ENCODE peak calls at places on chromosome 20, in five cellular contexts. R, F, A, S and O are unnamed samples.
A peak's percentile ranks its signal among the peaks of the same experiment; 100 is the strongest.

GRCh38 chr20:4603724-4604123 is 118.0 kb upstream of the PRND start:
- DNase-seq in R (no peak), F (no peak), A (no peak), S (no peak), O (no peak)

GRCh38 chr20:62737271-62737761 is 28.7 kb downstream of the NTSR1 start:
- DNase-seq in R (no peak), F (no peak), A (no peak), S (no peak), O (no peak)

GRCh38 chr20:24678351-24679106 is 209.1 kb downstream of the SYNDIG1 start:
- DNase-seq in R (no peak), F (no peak), A (no peak), S (no peak), O (no peak)

GRCh38 chr20:45293041-45294002 is 13.3 kb upstream of the RBPJL start:
- DNase-seq in R (peak; percentile 69), F (peak; percentile 91), A (peak; percentile 17), S (peak; percentile 64), O (peak; percentile 94)

GRCh38 chr20:4855097-4855496 is 133.4 kb downstream of the PRND start:
- DNase-seq in R (no peak), F (no peak), A (no peak), S (no peak), O (no peak)

GRCh38 chr20:22576273-22576672 is 8.1 kb downstream of the FOXA2 start:
- DNase-seq in R (no peak), F (no peak), A (no peak), S (no peak), O (no peak)

GRCh38 chr20:3635346-3635745 is 27.9 kb downstream of the GFRA4 start:
- DNase-seq in R (no peak), F (no peak), A (no peak), S (no peak), O (no peak)

GRCh38 chr20:37958856-37959255 is 55.9 kb downstream of the VSTM2L start:
- DNase-seq in R (no peak), F (no peak), A (no peak), S (no peak), O (no peak)

GRCh38 chr20:57186192-57186591 is 80.2 kb downstream of the BMP7 start:
- DNase-seq in R (no peak), F (no peak), A (no peak), S (no peak), O (no peak)

GRCh38 chr20:43925786-43926185 is 11.1 kb downstream of the TOX2 start:
- DNase-seq in R (no peak), F (peak; percentile 31), A (no peak), S (no peak), O (no peak)

GRCh38 chr20:44004306-44004915 is 89.8 kb downstream of the TOX2 start:
- DNase-seq in R (no peak), F (no peak), A (no peak), S (no peak), O (no peak)

GRCh38 chr20:7596541-7596940 is 343.7 kb downstream of the HAO1 start:
- DNase-seq in R (no peak), F (no peak), A (no peak), S (no peak), O (no peak)

GRCh38 chr20:57661201-57662027 is 41.2 kb upstream of the ZBP1 start:
- DNase-seq in R (no peak), F (no peak), A (no peak), S (no peak), O (no peak)

GRCh38 chr20:22453244-22454080 is 130.9 kb downstream of the FOXA2 start:
- DNase-seq in R (peak; percentile 35), F (no peak), A (peak; percentile 1), S (no peak), O (no peak)

GRCh38 chr20:43448748-43449535 is 8.8 kb upstream of the SRSF6 start:
- DNase-seq in R (peak; percentile 36), F (peak; percentile 47), A (peak; percentile 16), S (peak; percentile 6), O (peak; percentile 33)

GRCh38 chr20:45406260-45407066 is 1.6 kb upstream of the DBNDD2 start:
- DNase-seq in R (peak; percentile 50), F (peak; percentile 71), A (no peak), S (peak; percentile 29), O (peak; percentile 60)

GRCh38 chr20:9088556-9088955 is 19.7 kb downstream of the PLCB4 start:
- DNase-seq in R (no peak), F (no peak), A (no peak), S (no peak), O (no peak)

GRCh38 chr20:49259284-49259683 is 18.6 kb downstream of the ZNFX1 start:
- DNase-seq in R (no peak), F (no peak), A (no peak), S (no peak), O (no peak)

GRCh38 chr20:22805219-22805618 is 220.8 kb upstream of the FOXA2 start:
- DNase-seq in R (peak; percentile 60), F (no peak), A (peak; percentile 6), S (no peak), O (no peak)

GRCh38 chr20:4795394-4795793 is 73.7 kb downstream of the PRND start:
- DNase-seq in R (peak; percentile 72), F (peak; percentile 65), A (peak; percentile 39), S (no peak), O (no peak)

GRCh38 chr20:17971571-17972013 is 2.8 kb downstream of the MGME1 start:
- DNase-seq in R (peak; percentile 58), F (no peak), A (no peak), S (no peak), O (no peak)

GRCh38 chr20:51326241-51326819 is 216.2 kb downstream of the NFATC2 start:
- DNase-seq in R (peak; percentile 12), F (peak; percentile 64), A (no peak), S (no peak), O (no peak)

GRCh38 chr20:63208346-63208924 is 7.5 kb downstream of the YTHDF1 start:
- DNase-seq in R (no peak), F (no peak), A (no peak), S (no peak), O (no peak)

GRCh38 chr20:7985916-7986315 is 33.6 kb downstream of the TMX4 start:
- DNase-seq in R (no peak), F (no peak), A (no peak), S (no peak), O (no peak)

GRCh38 chr20:48538058-48538825 is 289.6 kb downstream of the PREX1 start:
- DNase-seq in R (peak; percentile 91), F (no peak), A (peak; percentile 4), S (no peak), O (no peak)

GRCh38 chr20:4099905-4100675 is 84.7 kb upstream of the RNF24 start:
- DNase-seq in R (no peak), F (no peak), A (no peak), S (no peak), O (no peak)

GRCh38 chr20:64216036-64216435 is 39.5 kb upstream of the PCMTD2 start:
- DNase-seq in R (no peak), F (no peak), A (no peak), S (no peak), O (no peak)

GRCh38 chr20:42923348-42923918 is 266.3 kb downstream of the PTPRT start:
- DNase-seq in R (no peak), F (no peak), A (no peak), S (no peak), O (no peak)

GRCh38 chr20:62309198-62309944 is 6.6 kb downstream of the ADRM1 start:
- DNase-seq in R (no peak), F (no peak), A (no peak), S (no peak), O (no peak)

GRCh38 chr20:35947489-35947888 is 6.8 kb downstream of the SCAND1 start:
- DNase-seq in R (peak; percentile 36), F (peak; percentile 34), A (no peak), S (no peak), O (no peak)

GRCh38 chr20:33732166-33732970 is 572 bp downstream of the ZNF341 start:
- DNase-seq in R (no peak), F (peak; percentile 85), A (no peak), S (peak; percentile 91), O (no peak)

GRCh38 chr20:56631990-56632327 is 2.9 kb downstream of the TFAP2C start:
- DNase-seq in R (no peak), F (no peak), A (no peak), S (no peak), O (no peak)

GRCh38 chr20:21272279-21272678 is 30.9 kb upstream of the XRN2 start:
- DNase-seq in R (peak; percentile 2), F (no peak), A (no peak), S (no peak), O (no peak)

GRCh38 chr20:53009979-53010735 is 38.0 kb downstream of the TSHZ2 start:
- DNase-seq in R (no peak), F (no peak), A (no peak), S (no peak), O (no peak)

GRCh38 chr20:18057106-18057993 is at the start of gene OVOL2:
- DNase-seq in R (no peak), F (peak; percentile 23), A (no peak), S (no peak), O (no peak)

GRCh38 chr20:51862796-51863195 is 60.5 kb upstream of the SALL4 start:
- DNase-seq in R (no peak), F (no peak), A (no peak), S (no peak), O (no peak)